ENCODE peak calls at places on chromosome 3, in five cellular contexts. Z, O, S, X and I are unnamed samples.

GRCh38 chr3:160001850-160002623 is 13.4 kb downstream of the IL12A start:
- DNase-seq in X (no peak), Z (no peak), O (no peak), S (no peak), I (no peak)

GRCh38 chr3:188439080-188439479 is 285.1 kb downstream of the LPP start:
- DNase-seq in Z (no peak), S (no peak), O (no peak), X (no peak), I (no peak)

GRCh38 chr3:155078959-155079794 is 942 bp upstream of the MME start:
- DNase-seq in X (peak), O (no peak), S (peak), Z (peak), I (no peak)

GRCh38 chr3:156187146-156187769 is 66.9 kb downstream of the KCNAB1 start:
- DNase-seq in O (no peak), Z (no peak), S (peak), X (peak), I (peak)

GRCh38 chr3:182970811-182971418 is 9.4 kb downstream of the DCUN1D1 start:
- DNase-seq in O (no peak), Z (no peak), S (no peak), X (peak), I (no peak)

GRCh38 chr3:194267744-194268658 is 83.1 kb downstream of the CPN2 start:
- DNase-seq in X (no peak), O (no peak), S (peak), Z (no peak), I (no peak)

GRCh38 chr3:128455786-128456748 is 10.6 kb downstream of the DNAJB8 start:
- DNase-seq in O (no peak), X (no peak), Z (no peak), S (no peak), I (no peak)

GRCh38 chr3:184801241-184801640 is 10.7 kb upstream of the VPS8 start:
- DNase-seq in O (no peak), Z (no peak), X (peak), S (no peak), I (no peak)

GRCh38 chr3:50687127-50687751 is 12.5 kb downstream of the DOCK3 start:
- DNase-seq in X (no peak), O (no peak), S (no peak), Z (no peak), I (no peak)

GRCh38 chr3:85005947-85006346 is 47.2 kb downstream of the CADM2 start:
- DNase-seq in X (no peak), Z (no peak), S (no peak), O (no peak), I (no peak)

GRCh38 chr3:184284696-184285095 is 8.9 kb downstream of the ECE2 start:
- DNase-seq in Z (peak), O (no peak), X (peak), S (peak), I (peak)

GRCh38 chr3:171165499-171165921 is 139.0 kb upstream of the SLC2A2 start:
- DNase-seq in Z (peak), O (no peak), S (no peak), X (no peak), I (no peak)

GRCh38 chr3:39180546-39181346 is 11.6 kb downstream of the XIRP1 start:
- DNase-seq in O (peak), S (peak), Z (peak), X (peak), I (peak)

GRCh38 chr3:71721721-71722157 is 3.5 kb downstream of the EIF4E3 start:
- DNase-seq in Z (no peak), X (no peak), O (no peak), S (no peak), I (no peak)

GRCh38 chr3:13009132-13009945 is 63.9 kb downstream of the IQSEC1 start:
- DNase-seq in O (no peak), X (no peak), S (no peak), Z (no peak), I (no peak)

GRCh38 chr3:108862865-108863798 is 40.5 kb downstream of the TRAT1 start:
- DNase-seq in S (peak), X (peak), Z (no peak), O (no peak), I (no peak)

GRCh38 chr3:50251220-50251619 is 15.2 kb downstream of the GNAI2 start:
- DNase-seq in O (no peak), Z (no peak), X (peak), S (peak), I (peak)

GRCh38 chr3:13045904-13046568 is 27.2 kb downstream of the IQSEC1 start:
- DNase-seq in X (no peak), S (no peak), O (no peak), Z (no peak), I (no peak)

GRCh38 chr3:121529308-121529707 is 16.5 kb downstream of the POLQ start:
- DNase-seq in S (peak), X (no peak), O (no peak), Z (no peak), I (no peak)

GRCh38 chr3:173911446-173911845 is 513.9 kb downstream of the NLGN1 start:
- DNase-seq in X (no peak), O (no peak), Z (peak), S (no peak), I (no peak)

GRCh38 chr3:12182687-12183441 is 24.2 kb upstream of the TIMP4 start:
- DNase-seq in S (no peak), X (no peak), Z (no peak), O (no peak), I (no peak)

GRCh38 chr3:33732394-33732793 is 14.3 kb upstream of the CLASP2 start:
- DNase-seq in O (no peak), S (peak), Z (peak), X (no peak), I (no peak)

GRCh38 chr3:108071394-108071793 is 19.4 kb downstream of the CD47 start:
- DNase-seq in X (no peak), O (no peak), S (no peak), Z (no peak), I (no peak)

GRCh38 chr3:151859125-151859741 is 14.2 kb upstream of the SUCNR1 start:
- DNase-seq in S (no peak), Z (no peak), X (no peak), O (no peak), I (no peak)

GRCh38 chr3:52771702-52772101 is 962 bp upstream of the NEK4 start:
- DNase-seq in S (no peak), Z (no peak), O (no peak), X (no peak), I (no peak)

GRCh38 chr3:16300881-16301359 is 35.9 kb downstream of the OXNAD1 start:
- DNase-seq in S (no peak), Z (no peak), X (no peak), O (no peak), I (no peak)

GRCh38 chr3:171838218-171838720 is 4.9 kb upstream of the TMEM212 start:
- DNase-seq in X (no peak), O (no peak), Z (peak), S (peak), I (peak)

GRCh38 chr3:36524560-36524959 is 144.3 kb downstream of the STAC start:
- DNase-seq in O (no peak), Z (no peak), X (no peak), S (no peak), I (peak)

GRCh38 chr3:157394361-157394760 is 42.3 kb upstream of the PTX3 start:
- DNase-seq in O (no peak), X (peak), S (no peak), Z (no peak), I (peak)

GRCh38 chr3:25537476-25537875 is 109.4 kb downstream of the RARB start:
- DNase-seq in X (no peak), O (no peak), Z (no peak), S (no peak), I (peak)

GRCh38 chr3:64088408-64089136 is 65.3 kb upstream of the PSMD6 start:
- DNase-seq in O (no peak), Z (no peak), S (peak), X (no peak), I (no peak)

GRCh38 chr3:77411990-77412389 is 372.1 kb downstream of the ROBO2 start:
- DNase-seq in Z (no peak), O (no peak), S (no peak), X (peak), I (peak)